ENCODE peak calls at places on chromosomes 6 and 20, in six cellular contexts. V is brain microvascular endothelial cell, Z is fibroblast of pulmonary artery, D is epithelial cell of esophagus, S is psoas muscle, Y is sigmoid colon. Q is an unnamed sample.

GRCh38 chr20:38764563-38765355 is 16.5 kb downstream of the ACTR5 start:
- DNase-seq in Z (peak; percentile 83), Y (no peak), D (peak; percentile 96), S (no peak), V (peak; percentile 85), Q (peak; percentile 26)

GRCh38 chr20:62739581-62740285 is 31.1 kb downstream of the NTSR1 start:
- DNase-seq in Z (no peak), S (peak; percentile 67), V (no peak), Y (peak; percentile 69), D (no peak), Q (no peak)

GRCh38 chr20:19649041-19649440 is 109.0 kb upstream of the RIN2 start:
- DNase-seq in Z (no peak), V (no peak), S (no peak), Y (no peak), D (no peak), Q (no peak)

GRCh38 chr20:11686900-11687543 is 230.7 kb upstream of the BTBD3 start:
- DNase-seq in S (peak; percentile 51), Z (peak; percentile 4), Y (peak; percentile 59), V (peak; percentile 0), D (no peak), Q (peak; percentile 0)

GRCh38 chr6:2952557-2953095 is 18.7 kb downstream of the SERPINB6 start:
- DNase-seq in D (peak; percentile 74), V (peak; percentile 81), Z (peak; percentile 91), S (peak; percentile 86), Y (peak; percentile 93), Q (peak; percentile 68)

GRCh38 chr20:56299362-56299761 is 50.8 kb downstream of the MC3R start:
- DNase-seq in S (no peak), Y (no peak), D (no peak), Z (no peak), V (no peak), Q (no peak)

GRCh38 chr20:41175727-41176330 is 38.5 kb downstream of the PLCG1 start:
- DNase-seq in Z (no peak), S (peak; percentile 6), Y (no peak), V (no peak), D (no peak), Q (no peak)

GRCh38 chr6:35071347-35071994 is 69.7 kb downstream of the TCP11 start:
- DNase-seq in D (peak; percentile 32), Z (no peak), S (peak; percentile 14), Y (no peak), V (no peak), Q (no peak)

GRCh38 chr6:159829515-159829914 is 29.4 kb downstream of the PNLDC1 start:
- DNase-seq in Y (no peak), V (no peak), S (no peak), Z (no peak), D (peak; percentile 37), Q (no peak)

GRCh38 chr6:170480045-170480714 is 72.9 kb downstream of the PSMB1 start:
- DNase-seq in S (no peak), D (peak; percentile 6), Z (peak; percentile 37), V (peak; percentile 26), Y (no peak), Q (no peak)

GRCh38 chr6:117072134-117072533 is 193.2 kb upstream of the VGLL2 start:
- DNase-seq in S (peak; percentile 54), D (peak; percentile 57), Y (no peak), Z (no peak), V (no peak), Q (no peak)

GRCh38 chr20:14566505-14566904 is 229.1 kb upstream of the FLRT3 start:
- DNase-seq in S (no peak), D (peak; percentile 48), Y (no peak), Z (peak; percentile 13), V (no peak), Q (no peak)

GRCh38 chr20:54452277-54452676 is 23.1 kb upstream of the DOK5 start:
- DNase-seq in Y (no peak), Z (no peak), D (no peak), S (no peak), V (no peak), Q (no peak)

GRCh38 chr6:132661906-132662305 is 2.9 kb upstream of the TAAR1 start:
- DNase-seq in Y (no peak), Z (no peak), S (no peak), V (no peak), D (no peak), Q (no peak)

GRCh38 chr6:142805042-142805441 is 139.9 kb downstream of the HIVEP2 start:
- DNase-seq in D (no peak), Z (no peak), V (no peak), S (no peak), Y (no peak), Q (no peak)

GRCh38 chr6:43873806-43874714 is 104.0 kb downstream of the VEGFA start:
- DNase-seq in S (peak; percentile 7), V (no peak), Y (no peak), D (no peak), Z (no peak), Q (no peak)

GRCh38 chr6:73129653-73130443 is 95.4 kb downstream of the KHDC1L start:
- DNase-seq in V (peak; percentile 77), S (peak; percentile 89), D (peak; percentile 91), Y (peak; percentile 76), Z (peak; percentile 82), Q (peak; percentile 72)

GRCh38 chr6:11653028-11653583 is 115.6 kb downstream of the TMEM170B start:
- DNase-seq in V (peak; percentile 99), Z (peak; percentile 95), D (peak; percentile 68), S (no peak), Y (no peak), Q (peak; percentile 74)

GRCh38 chr6:51542466-51542865 is 544.9 kb downstream of the PKHD1 start:
- DNase-seq in S (no peak), V (no peak), D (no peak), Z (no peak), Y (no peak), Q (no peak)

GRCh38 chr20:51094221-51094620 is 71.3 kb upstream of the KCNG1 start:
- DNase-seq in Z (no peak), V (no peak), D (no peak), Y (no peak), S (no peak), Q (peak; percentile 6)

GRCh38 chr6:38320817-38321216 is 318.9 kb downstream of the BTBD9 start:
- DNase-seq in Y (no peak), D (no peak), S (no peak), Z (no peak), V (no peak), Q (no peak)
- H3K4me3 ChIP-seq in Y (no peak overlapping the region), D (no peak overlapping the region), S (no peak overlapping the region), Z (no peak overlapping the region), V (no peak overlapping the region), Q (no peak overlapping the region)

GRCh38 chr20:31968299-31969126 is 562 bp downstream of the XKR7 start:
- DNase-seq in S (peak; percentile 84), V (peak; percentile 48), Z (peak; percentile 73), Y (no peak), D (peak; percentile 72), Q (peak; percentile 36)
- TF ChIP-seq CTCF in S (no peak), V (no peak), Z (no peak), Y (no peak), D (no peak), Q (no peak)

DNA sequence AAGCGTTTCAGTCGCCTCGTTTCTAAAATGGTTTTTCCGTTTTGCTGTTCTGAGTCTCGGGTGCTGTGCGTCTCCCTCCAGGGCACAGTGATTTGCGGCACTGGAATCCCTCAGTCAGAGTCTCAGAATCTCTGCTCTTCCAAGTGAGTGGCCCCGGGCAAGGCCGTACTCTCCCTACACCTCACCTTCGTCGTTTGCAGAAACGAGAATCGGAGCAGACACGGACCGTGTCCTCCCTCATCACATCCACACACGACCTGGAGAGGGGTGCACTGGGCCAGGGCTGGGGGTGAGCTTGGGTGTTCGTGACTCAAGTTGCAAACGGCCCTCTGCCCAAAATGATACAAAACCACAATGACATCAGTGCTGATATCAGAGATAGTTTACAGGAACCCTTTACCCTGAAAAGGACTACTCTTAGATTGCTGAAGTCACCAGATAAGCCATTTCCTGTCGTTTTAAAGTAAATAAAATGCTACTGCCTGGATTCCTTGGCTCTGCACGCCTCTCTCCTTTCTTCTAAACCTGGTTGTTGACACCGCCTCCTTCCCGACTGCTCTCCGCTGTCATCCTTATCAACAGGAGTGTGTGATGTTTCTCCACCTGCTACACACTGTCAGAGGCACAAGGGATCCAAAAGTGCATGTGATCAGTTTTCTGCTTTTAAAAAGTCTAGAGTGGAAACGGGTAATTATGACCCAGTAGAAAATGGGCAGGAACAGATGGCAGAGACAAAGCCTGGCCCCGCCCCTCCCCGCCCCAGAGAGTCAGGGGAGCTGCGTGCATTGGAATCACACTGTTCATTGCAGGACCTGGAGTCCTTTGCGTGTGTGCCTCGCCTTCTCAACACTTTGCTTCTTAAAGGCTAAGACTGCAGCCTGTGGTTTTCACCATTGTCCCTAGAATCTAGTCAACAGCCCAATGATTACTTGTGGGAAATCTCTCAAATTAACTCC is 38.5 kb downstream of the KIF25 start:
- DNase-seq in V (peak; percentile 79), Z (peak; percentile 81), Y (no peak), D (peak; percentile 32), S (no peak), Q (no peak)
- H3K4me3 ChIP-seq in V (peak overlapping the region; percentile 43), Z (peak overlapping the region; percentile 54), Y (peak overlapping the region; percentile 34), D (peak overlapping the region; percentile 49), S (peak overlapping the region; percentile 56), Q (peak overlapping the region; percentile 24)

GRCh38 chr6:129733290-129733689 is 23.3 kb upstream of the ARHGAP18 start:
- DNase-seq in Y (no peak), D (peak; percentile 22), Z (no peak), V (no peak), S (no peak), Q (no peak)
- TF ChIP-seq CTCF in Y (no peak), D (no peak), Z (no peak), V (no peak), S (no peak), Q (no peak)

DNA sequence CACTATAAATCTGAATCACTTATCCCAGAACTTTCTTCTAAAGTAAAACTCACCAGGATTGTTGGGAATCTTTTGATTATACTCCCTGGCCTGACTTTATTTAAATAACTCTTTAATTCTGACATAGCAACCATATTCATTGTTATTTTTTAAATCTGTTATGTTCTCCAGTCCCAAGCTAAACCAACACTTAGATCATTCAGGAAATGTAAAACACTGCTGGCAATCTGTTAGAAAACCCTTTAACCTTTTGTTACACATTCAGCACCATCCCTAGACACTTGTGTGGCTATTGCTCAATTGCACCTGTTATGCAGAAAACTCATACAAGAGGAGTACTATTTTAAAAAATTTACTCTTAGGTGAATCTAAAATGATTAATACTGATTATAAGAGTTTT is 101.8 kb upstream of the NHSL1 start:
- DNase-seq in Z (peak; percentile 49), S (no peak), Y (no peak), D (peak; percentile 19), V (no peak), Q (no peak)
- H3K4me3 ChIP-seq in Z (no peak overlapping the region), S (no peak overlapping the region), Y (no peak overlapping the region), D (no peak overlapping the region), V (no peak overlapping the region), Q (no peak overlapping the region)

GRCh38 chr20:45469336-45470261 is at the start of gene WFDC2:
- DNase-seq in Z (no peak), V (no peak), Y (peak; percentile 67), S (no peak), D (no peak), Q (no peak)

GRCh38 chr20:45467861-45468260 is 1.7 kb upstream of the WFDC2 start:
- DNase-seq in D (no peak), V (no peak), Z (no peak), Y (no peak), S (no peak), Q (no peak)

GRCh38 chr20:45467172-45467571 is 2.4 kb upstream of the WFDC2 start:
- DNase-seq in Y (no peak), V (no peak), S (no peak), Z (no peak), D (no peak), Q (no peak)

GRCh38 chr20:45470262-45470931 is 844 bp downstream of the WFDC2 start:
- DNase-seq in S (peak; percentile 59), Z (peak; percentile 16), Y (peak; percentile 87), V (no peak), D (peak; percentile 26), Q (no peak)

GRCh38 chr20:45470939-45471338 is 1.4 kb downstream of the WFDC2 start:
- DNase-seq in Z (peak; percentile 6), S (no peak), Y (no peak), V (no peak), D (no peak), Q (no peak)
- TF ChIP-seq CTCF in Z (peak; percentile 2), S (peak; percentile 3), Y (no peak), V (peak; percentile 22), D (no peak), Q (no peak)